ENCODE peak calls at places on chromosomes 2 and 18, in four cellular contexts. U, N, X and A are unnamed samples.

GRCh38 chr2:37827911-37828411 is 97.1 kb upstream of the RMDN2 start:
- DNase-seq in U (peak), X (no peak), N (no peak), A (peak)

GRCh38 chr2:121205321-121205942 is 79.6 kb downstream of the TFCP2L1 start:
- DNase-seq in N (no peak), U (no peak), X (no peak), A (no peak)

GRCh38 chr2:55090702-55091101 is 40.5 kb upstream of the RTN4 start:
- DNase-seq in X (peak), U (no peak), N (no peak), A (peak)

GRCh38 chr2:132804045-132804444 is 134.0 kb upstream of the LYPD1 start:
- DNase-seq in U (no peak), X (no peak), N (peak), A (peak)

GRCh38 chr2:3558205-3559014 is at the start of gene RNASEH1:
- DNase-seq in N (peak), X (peak), U (peak), A (peak)

GRCh38 chr2:75431757-75432156 is 129.0 kb downstream of the EVA1A start:
- DNase-seq in X (no peak), U (no peak), N (no peak), A (no peak)

GRCh38 chr2:238631491-238632180 is 204.9 kb downstream of the ASB1 start:
- DNase-seq in U (no peak), X (no peak), N (no peak), A (no peak)

GRCh38 chr18:78819926-78820834 is 159.4 kb upstream of the SALL3 start:
- DNase-seq in N (no peak), X (no peak), U (no peak), A (no peak)

GRCh38 chr18:24983566-24983965 is 368.4 kb downstream of the ZNF521 start:
- DNase-seq in X (no peak), N (no peak), U (no peak), A (no peak)

GRCh38 chr2:241298554-241299165 is 16.8 kb downstream of the HDLBP start:
- DNase-seq in X (no peak), U (no peak), N (no peak), A (no peak)

GRCh38 chr18:62258606-62259005 is 66.5 kb upstream of the TNFRSF11A start:
- DNase-seq in N (no peak), X (no peak), U (no peak), A (no peak)

GRCh38 chr2:27375513-27376099 is 4.9 kb downstream of the ZNF513 start:
- DNase-seq in X (no peak), U (no peak), N (no peak), A (no peak)

GRCh38 chr2:27370026-27370815 is at the start of the genes EIF2B4 and SNX17:
- DNase-seq in U (peak), X (peak), N (peak), A (peak)

GRCh38 chr2:27372937-27373336 is 2.5 kb downstream of the SNX17 start:
- DNase-seq in X (no peak), U (no peak), N (no peak), A (no peak)

GRCh38 chr2:27369471-27370025 is 590 bp downstream of the EIF2B4 start:
- DNase-seq in N (no peak), X (no peak), U (no peak), A (peak)

GRCh38 chr2:27370816-27371620 is 602 bp downstream of the SNX17 start:
- DNase-seq in U (no peak), N (peak), X (peak), A (peak)
- H3K4me2 ChIP-seq in U (peak), N (peak), X (peak), A (peak)

DNA sequence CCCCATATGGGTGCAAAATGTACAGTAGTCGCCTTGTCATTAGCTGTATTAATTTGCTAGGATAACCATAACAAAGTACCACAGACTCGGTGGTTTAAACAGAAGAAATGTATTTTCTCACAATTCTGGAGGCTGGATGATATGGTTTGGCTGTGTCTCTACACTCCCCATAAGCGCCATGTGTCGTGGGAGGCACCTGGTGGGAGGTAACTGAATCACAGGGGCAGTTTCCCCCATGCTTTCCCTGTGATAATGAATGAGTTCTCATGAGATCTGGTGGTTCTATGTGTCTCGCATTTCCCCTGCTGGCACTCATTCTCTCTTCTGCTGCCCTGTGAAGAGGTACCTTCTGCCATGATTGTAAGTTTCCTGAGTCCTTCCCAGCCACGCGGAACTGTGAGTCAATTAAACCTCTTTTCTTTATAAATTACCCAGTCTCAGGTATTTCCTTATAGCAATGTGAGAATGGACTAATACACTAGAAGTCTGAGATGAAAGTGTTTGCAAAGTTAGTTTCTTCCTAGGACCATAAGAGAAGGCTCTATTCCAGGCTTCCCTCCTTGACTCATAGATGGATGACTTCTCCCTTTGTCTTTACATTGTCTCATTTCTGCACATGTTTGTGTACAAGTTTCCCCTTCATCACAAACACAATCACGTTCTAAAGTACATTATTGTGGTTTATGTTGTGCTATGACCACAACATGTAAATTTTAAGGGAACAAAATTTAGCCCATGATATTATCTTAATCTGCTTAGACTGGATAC is 1442.6 kb downstream of the SUCLG1 start:
- DNase-seq in N (no peak), X (no peak), U (no peak), A (no peak)
- TF ChIP-seq MAZ in N (no peak), X (no peak), U (no peak), A (no peak)

DNA sequence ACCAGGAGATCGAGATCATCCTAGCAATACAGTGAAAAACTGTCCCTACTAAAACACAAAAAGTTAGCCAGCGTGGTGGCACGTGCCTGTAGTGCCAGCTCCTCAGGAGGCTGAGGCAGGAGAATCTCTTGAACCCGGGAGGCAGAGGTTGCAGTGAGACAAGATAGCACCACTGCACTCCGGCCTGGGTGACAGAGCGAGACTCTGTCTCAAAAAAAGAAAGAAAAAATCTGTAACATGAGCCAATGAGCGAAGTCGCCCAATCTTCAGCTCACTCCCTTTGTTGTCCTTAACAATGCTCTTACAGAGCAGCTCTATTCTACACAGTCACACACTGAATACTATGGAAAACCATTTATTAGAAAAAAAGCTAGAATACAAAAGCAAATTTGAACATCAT is 22.0 kb downstream of the FAM98A start:
- DNase-seq in X (no peak), U (no peak), N (no peak), A (no peak)
- H3K4me2 ChIP-seq in X (no peak), U (no peak), N (no peak), A (no peak)

GRCh38 chr2:145108385-145108784 is 588.5 kb upstream of the ZEB2 start:
- DNase-seq in U (peak), N (no peak), X (no peak), A (peak)
- TF ChIP-seq MAZ in U (no peak), N (no peak), X (no peak), A (no peak)

GRCh38 chr2:70861774-70862644 is 26.4 kb upstream of the CD207 start:
- DNase-seq in X (peak), N (peak), U (peak), A (peak)
- H3K4me2 ChIP-seq in X (no peak), N (peak), U (peak), A (no peak)

GRCh38 chr18:12254137-12254819 is at the start of gene CIDEA:
- DNase-seq in U (no peak), N (no peak), X (no peak), A (no peak)
- TF ChIP-seq MAZ in U (no peak), N (no peak), X (no peak), A (no peak)

DNA sequence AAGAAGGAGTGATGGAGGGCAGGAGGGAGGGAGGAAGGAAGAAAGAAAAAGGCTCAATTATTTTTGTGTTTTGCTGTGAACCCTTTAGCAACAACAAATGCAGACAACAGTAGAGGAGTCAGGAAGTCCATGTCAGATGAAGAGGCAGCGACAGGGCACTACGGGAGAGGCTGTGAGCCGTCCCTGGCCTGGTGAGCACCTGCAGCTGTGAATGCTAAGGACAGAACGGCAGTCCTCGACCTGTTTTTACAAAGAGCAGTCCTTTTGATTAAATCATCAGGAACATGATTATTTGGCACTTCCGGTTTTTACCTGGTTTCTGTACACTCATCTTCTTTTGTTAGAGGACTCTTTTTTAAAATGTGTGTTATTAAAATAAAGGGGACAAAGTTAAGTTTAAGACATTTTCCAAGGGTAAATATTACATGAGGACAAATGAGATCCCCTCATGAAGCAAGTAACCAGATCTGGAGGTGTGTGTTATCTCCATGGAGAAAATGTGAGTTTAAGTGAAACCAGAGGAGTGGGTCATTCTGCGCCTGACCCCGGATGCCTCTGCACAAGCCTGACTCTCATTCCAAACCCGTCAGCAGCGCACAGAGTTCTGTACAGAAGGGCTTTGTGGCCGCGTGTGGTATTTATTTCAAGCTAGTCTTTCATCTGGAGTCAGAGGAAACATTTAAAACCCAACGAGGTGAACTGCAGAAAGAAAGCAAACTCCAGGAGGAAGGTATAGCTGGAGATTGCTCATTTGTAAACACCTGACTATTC is 492.5 kb downstream of the SOX11 start:
- DNase-seq in U (peak), N (no peak), X (no peak), A (peak)
- H3K4me2 ChIP-seq in U (no peak), N (no peak), X (no peak), A (no peak)

GRCh38 chr2:42236911-42237310 is 67.8 kb downstream of the EML4 start:
- DNase-seq in N (no peak), U (no peak), X (no peak), A (no peak)

GRCh38 chr2:42239811-42240210 is 70.7 kb downstream of the EML4 start:
- DNase-seq in N (no peak), X (no peak), U (no peak), A (no peak)

GRCh38 chr2:42239289-42239661 is 70.1 kb downstream of the EML4 start:
- DNase-seq in U (no peak), N (no peak), X (no peak), A (no peak)

GRCh38 chr2:42241517-42241916 is 72.4 kb downstream of the EML4 start:
- DNase-seq in N (no peak), X (no peak), U (no peak), A (no peak)

DNA sequence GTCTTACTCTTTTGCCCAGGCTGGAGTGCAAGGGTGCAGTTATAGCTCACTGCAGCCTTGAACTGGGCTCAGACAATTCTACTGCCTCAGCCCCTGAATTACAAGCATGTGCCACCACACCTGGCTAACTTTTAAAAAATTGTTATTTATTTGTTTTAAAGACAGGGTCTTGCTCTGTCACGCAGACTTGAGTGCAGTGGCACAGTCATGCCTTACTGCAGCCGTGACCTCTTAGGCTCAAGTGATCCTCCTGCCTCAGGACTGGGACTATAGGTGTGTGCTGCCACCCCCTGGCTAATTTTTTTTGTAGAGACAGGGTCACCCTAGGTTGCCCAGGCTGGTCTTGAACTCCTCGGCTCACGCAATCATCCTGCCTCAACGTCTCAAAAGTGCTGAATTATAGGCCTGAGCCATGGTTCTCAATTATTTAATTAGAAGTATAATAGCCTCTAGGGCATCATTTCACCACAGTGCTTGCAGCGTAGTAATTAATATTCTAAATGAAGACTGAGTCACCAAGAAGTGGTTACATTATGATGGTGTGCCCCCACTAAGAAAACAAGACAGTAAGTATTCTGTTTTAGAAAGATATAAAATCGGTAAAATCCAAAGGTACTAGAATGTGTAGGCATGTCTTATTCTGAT is 69.6 kb downstream of the EML4 start:
- DNase-seq in U (peak), X (peak), N (peak), A (no peak)
- TF ChIP-seq MAZ in U (no peak), X (no peak), N (no peak), A (no peak)

DNA sequence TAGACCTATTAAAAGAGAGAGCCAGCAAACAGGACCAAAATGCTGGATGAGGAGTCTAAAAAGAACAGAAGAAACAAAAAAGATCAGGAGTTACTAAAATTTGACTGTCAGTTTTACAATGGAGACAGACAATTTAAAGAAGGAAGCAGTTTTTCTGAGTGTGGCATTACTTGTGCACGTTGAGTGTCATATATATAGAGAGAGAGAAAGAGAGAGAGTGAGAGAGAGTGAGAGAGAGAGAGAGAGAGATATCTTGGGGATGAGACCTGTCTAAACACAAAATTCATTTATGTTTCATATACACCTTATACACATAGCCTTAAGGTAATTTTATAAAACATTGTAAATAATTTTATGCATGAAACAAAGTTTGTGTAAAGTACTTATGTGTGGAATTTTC is 2.1 kb upstream of the GALNT3 start:
- DNase-seq in N (no peak), X (no peak), U (no peak), A (no peak)
- H3K4me2 ChIP-seq in N (no peak), X (no peak), U (no peak), A (no peak)

GRCh38 chr18:34999734-35000397 is 41.3 kb upstream of the MAPRE2 start:
- DNase-seq in N (no peak), X (no peak), U (no peak), A (no peak)
- TF ChIP-seq MAZ in N (no peak), X (no peak), U (no peak), A (no peak)